ENCODE peak calls at places on chromosomes 5 and 9, in five cellular contexts. One of them, this sample, is unnamed.

GRCh38 chr5:25823330-25823873 is 1178.6 kb upstream of the CDH10 start:
- DNase-seq in A549: no peak
- DNase-seq in activated naive CD8-positive, alpha-beta T cell treated with anti-CD3 and anti-CD28 coated beads for 36 hours: no peak
- DNase-seq in substantia nigra: no peak
- DNase-seq in activated CD8-positive, alpha-beta T cell treated with anti-CD3 and anti-CD28 coated beads for 36 hours: no peak
- DNase-seq in this sample: no peak

GRCh38 chr5:55052383-55052931 is 28.4 kb downstream of the GZMK start:
- DNase-seq in activated naive CD8-positive, alpha-beta T cell treated with anti-CD3 and anti-CD28 coated beads for 36 hours: no peak
- DNase-seq in activated CD8-positive, alpha-beta T cell treated with anti-CD3 and anti-CD28 coated beads for 36 hours: no peak
- DNase-seq in A549: no peak
- DNase-seq in substantia nigra: no peak
- DNase-seq in this sample: no peak

GRCh38 chr9:134489621-134490380 is 151.8 kb upstream of the COL5A1 start:
- DNase-seq in activated naive CD8-positive, alpha-beta T cell treated with anti-CD3 and anti-CD28 coated beads for 36 hours: no peak
- DNase-seq in substantia nigra: no peak
- DNase-seq in activated CD8-positive, alpha-beta T cell treated with anti-CD3 and anti-CD28 coated beads for 36 hours: no peak
- DNase-seq in A549: no peak
- DNase-seq in this sample: no peak

GRCh38 chr5:72503888-72504491 is 3.2 kb downstream of the ZNF366 start:
- DNase-seq in activated CD8-positive, alpha-beta T cell treated with anti-CD3 and anti-CD28 coated beads for 36 hours: no peak
- DNase-seq in substantia nigra: no peak
- DNase-seq in A549: peak
- DNase-seq in activated naive CD8-positive, alpha-beta T cell treated with anti-CD3 and anti-CD28 coated beads for 36 hours: no peak
- DNase-seq in this sample: no peak

GRCh38 chr5:28734396-28734795 is 1696.0 kb upstream of the CDH9 start:
- DNase-seq in substantia nigra: no peak
- DNase-seq in activated CD8-positive, alpha-beta T cell treated with anti-CD3 and anti-CD28 coated beads for 36 hours: no peak
- DNase-seq in activated naive CD8-positive, alpha-beta T cell treated with anti-CD3 and anti-CD28 coated beads for 36 hours: no peak
- DNase-seq in A549: no peak
- DNase-seq in this sample: no peak

GRCh38 chr5:133730346-133730745 is 118.0 kb upstream of the FSTL4 start:
- DNase-seq in activated naive CD8-positive, alpha-beta T cell treated with anti-CD3 and anti-CD28 coated beads for 36 hours: no peak
- DNase-seq in activated CD8-positive, alpha-beta T cell treated with anti-CD3 and anti-CD28 coated beads for 36 hours: no peak
- DNase-seq in A549: no peak
- DNase-seq in substantia nigra: no peak
- DNase-seq in this sample: no peak

GRCh38 chr9:12680757-12681156 is 12.4 kb upstream of the TYRP1 start:
- DNase-seq in activated CD8-positive, alpha-beta T cell treated with anti-CD3 and anti-CD28 coated beads for 36 hours: no peak
- DNase-seq in A549: no peak
- DNase-seq in activated naive CD8-positive, alpha-beta T cell treated with anti-CD3 and anti-CD28 coated beads for 36 hours: no peak
- DNase-seq in substantia nigra: no peak
- DNase-seq in this sample: no peak

GRCh38 chr9:113523421-113524141 is 60.1 kb downstream of the RGS3 start:
- DNase-seq in activated CD8-positive, alpha-beta T cell treated with anti-CD3 and anti-CD28 coated beads for 36 hours: peak
- DNase-seq in A549: no peak
- DNase-seq in substantia nigra: peak
- DNase-seq in activated naive CD8-positive, alpha-beta T cell treated with anti-CD3 and anti-CD28 coated beads for 36 hours: peak
- DNase-seq in this sample: peak

This sample was measured in activated naive CD4-positive, alpha-beta T cell treated with anti-CD3 and anti-CD28 coated beads, Interleukin-2, amount 50 U/mL, for 72 hours.